ENCODE peak calls at places on chromosomes 13 and 19, in six cellular contexts. K is stomach, A is endodermal cell, C is heart right ventricle, I is cardiac muscle cell, H is aorta. O is an unnamed sample.

GRCh38 chr13:27018230-27018875 is 153.3 kb downstream of the USP12 start:
- DNase-seq in I (no peak), K (peak; percentile 34), C (no peak), H (no peak), A (peak; percentile 17), O (no peak)

GRCh38 chr13:106786006-106786579 is 218.2 kb upstream of the ARGLU1 start:
- DNase-seq in A (no peak), K (no peak), I (no peak), C (no peak), H (no peak), O (no peak)

GRCh38 chr13:113231306-113232207 is 22.1 kb downstream of the CUL4A start:
- DNase-seq in A (no peak), H (no peak), K (no peak), C (no peak), I (no peak), O (no peak)

GRCh38 chr19:4495471-4495870 is 22.8 kb downstream of the PLIN4 start:
- DNase-seq in A (no peak), I (no peak), K (peak; percentile 42), H (no peak), C (no peak), O (no peak)

GRCh38 chr13:42894765-42895181 is 97.3 kb downstream of the EPSTI1 start:
- DNase-seq in H (no peak), I (no peak), A (no peak), C (peak; percentile 75), K (no peak), O (no peak)

GRCh38 chr13:94454906-94455305 is 24.6 kb downstream of the DCT start:
- DNase-seq in A (no peak), H (no peak), K (no peak), C (no peak), I (no peak), O (no peak)

GRCh38 chr19:13078897-13079541 is 23.6 kb downstream of the LYL1 start:
- DNase-seq in C (no peak), K (peak; percentile 77), H (no peak), I (no peak), A (peak; percentile 51), O (no peak)

GRCh38 chr13:94537740-94538630 is 58.0 kb downstream of the TGDS start:
- DNase-seq in A (no peak), H (no peak), K (no peak), C (no peak), I (no peak), O (no peak)

GRCh38 chr19:30073152-30074000 is 131.3 kb downstream of the URI1 start:
- DNase-seq in I (no peak), K (no peak), A (peak; percentile 48), C (no peak), H (peak; percentile 10), O (peak; percentile 14)

GRCh38 chr13:32530841-32531253 is 7.7 kb downstream of the N4BP2L2 start:
- DNase-seq in K (no peak), C (peak; percentile 53), H (no peak), A (no peak), I (no peak), O (no peak)

GRCh38 chr13:50426932-50427331 is 411.7 kb downstream of the KCNRG start:
- DNase-seq in C (no peak), H (no peak), A (no peak), K (no peak), I (no peak), O (no peak)

GRCh38 chr19:27774337-27774736 is 1438.6 kb downstream of the UQCRFS1 start:
- DNase-seq in H (no peak), C (no peak), K (no peak), I (no peak), A (peak; percentile 84), O (no peak)

GRCh38 chr19:3818918-3819317 is 32.7 kb upstream of the MATK start:
- DNase-seq in A (peak; percentile 49), C (no peak), I (no peak), H (no peak), K (no peak), O (no peak)

GRCh38 chr13:97372929-97373328 is 61.0 kb upstream of the RAP2A start:
- DNase-seq in K (no peak), C (no peak), A (no peak), I (no peak), H (no peak), O (no peak)

GRCh38 chr19:53915000-53915399 is 5.9 kb downstream of the CACNG7 start:
- DNase-seq in H (no peak), C (no peak), K (no peak), A (peak; percentile 86), I (no peak), O (no peak)

GRCh38 chr13:73174521-73175010 is 115.8 kb downstream of the KLF5 start:
- DNase-seq in I (no peak), C (no peak), A (no peak), H (no peak), K (no peak), O (no peak)

GRCh38 chr13:73177911-73178565 is 119.2 kb downstream of the KLF5 start:
- DNase-seq in A (no peak), K (peak; percentile 47), C (no peak), H (no peak), I (no peak), O (peak; percentile 72)

GRCh38 chr13:73177017-73177416 is 118.2 kb downstream of the KLF5 start:
- DNase-seq in I (no peak), C (no peak), H (no peak), A (no peak), K (no peak), O (no peak)

DNA sequence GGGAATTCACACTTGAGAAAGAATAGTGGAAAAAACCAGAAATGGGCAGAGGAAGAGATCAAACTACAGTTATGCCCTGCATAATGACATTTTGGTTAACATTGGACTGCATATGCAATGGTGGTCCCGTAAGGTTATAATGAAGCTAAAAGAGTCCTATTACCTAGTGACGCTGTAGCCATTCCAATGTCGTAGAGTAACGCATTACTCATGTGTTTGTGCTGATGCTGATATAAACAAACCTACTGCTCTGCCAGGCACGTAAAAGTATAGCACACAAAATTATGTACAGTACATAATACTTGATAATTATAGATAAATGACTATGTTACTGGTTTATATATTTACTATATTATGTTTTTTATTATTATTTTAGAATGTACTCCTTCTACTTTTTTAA is 121.1 kb downstream of the KLF5 start:
- DNase-seq in I (no peak), C (no peak), H (no peak), K (no peak), A (no peak), O (no peak)
- H3K4me3 ChIP-seq in I (no peak overlapping the region), C (no peak overlapping the region), H (no peak overlapping the region), K (no peak overlapping the region), A (no peak overlapping the region), O (no peak overlapping the region)

DNA sequence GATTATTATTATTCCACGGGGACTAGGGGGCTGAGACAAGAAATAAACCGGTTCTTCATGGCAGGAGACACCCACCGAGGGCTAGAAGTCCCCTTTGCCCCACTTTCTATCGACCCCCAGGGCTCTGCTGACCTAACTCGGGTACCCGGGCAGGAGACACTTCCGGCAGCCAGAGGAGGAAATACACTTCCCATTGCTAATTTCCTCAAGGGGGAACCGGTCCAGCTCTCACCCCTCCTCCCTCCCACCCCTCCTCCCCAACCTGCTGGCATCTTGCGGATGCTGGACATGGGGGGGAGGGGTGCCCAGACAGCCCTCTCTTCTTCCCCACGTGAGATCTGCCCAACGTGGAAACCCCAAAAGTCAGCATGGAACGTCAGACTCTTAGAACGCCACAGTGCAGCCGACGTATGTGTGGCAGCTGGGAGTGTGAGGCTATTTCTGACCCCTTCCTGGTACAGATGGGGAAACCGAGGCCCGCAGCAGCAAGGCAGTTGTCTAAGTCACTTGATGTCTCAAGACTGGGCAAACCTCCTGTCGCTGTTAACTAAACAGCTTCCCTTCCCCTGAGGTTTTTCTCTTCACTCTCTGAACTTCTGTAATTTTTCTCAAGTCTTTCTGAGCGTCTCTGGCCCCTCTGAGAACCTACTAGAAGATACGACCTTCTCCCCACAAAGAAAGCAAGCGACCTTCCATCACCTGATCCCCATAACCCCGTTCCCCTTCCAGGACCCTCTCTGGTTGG is 3.6 kb downstream of the GPR4 start:
- DNase-seq in H (no peak), C (peak; percentile 66), I (no peak), K (no peak), A (no peak), O (no peak)
- H3K4me3 ChIP-seq in H (no peak overlapping the region), C (no peak overlapping the region), I (no peak overlapping the region), K (no peak overlapping the region), A (no peak overlapping the region), O (no peak overlapping the region)

GRCh38 chr13:64371045-64371444 is 2859.1 kb downstream of the PCDH9 start:
- DNase-seq in H (no peak), A (no peak), C (no peak), K (no peak), I (no peak), O (no peak)

GRCh38 chr13:64371461-64371860 is 2858.7 kb downstream of the PCDH9 start:
- DNase-seq in K (no peak), C (no peak), H (no peak), I (no peak), A (no peak), O (no peak)

DNA sequence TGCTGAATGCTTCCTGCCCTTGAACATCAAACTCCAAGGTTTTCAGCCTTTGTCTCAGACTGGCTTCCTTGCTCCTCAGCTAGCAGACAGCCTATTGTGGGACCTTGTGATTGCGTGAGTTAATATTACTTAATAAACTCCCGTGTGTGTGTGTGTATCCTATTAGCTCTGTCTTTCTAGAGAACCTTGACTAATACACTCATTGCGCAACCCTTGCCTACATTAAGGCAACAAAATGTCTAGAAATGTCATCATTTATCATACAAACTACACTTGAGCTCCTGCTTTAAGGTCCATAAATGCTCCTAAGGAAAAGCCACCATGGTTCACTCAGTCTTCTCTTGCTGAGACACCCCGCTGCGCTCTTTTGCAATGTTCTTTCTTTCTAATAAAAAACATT is 2861.0 kb downstream of the PCDH9 start:
- DNase-seq in K (no peak), C (no peak), A (no peak), H (no peak), I (no peak), O (no peak)
- H3K4me3 ChIP-seq in K (no peak overlapping the region), C (no peak overlapping the region), A (no peak overlapping the region), H (no peak overlapping the region), I (no peak overlapping the region), O (no peak overlapping the region)

DNA sequence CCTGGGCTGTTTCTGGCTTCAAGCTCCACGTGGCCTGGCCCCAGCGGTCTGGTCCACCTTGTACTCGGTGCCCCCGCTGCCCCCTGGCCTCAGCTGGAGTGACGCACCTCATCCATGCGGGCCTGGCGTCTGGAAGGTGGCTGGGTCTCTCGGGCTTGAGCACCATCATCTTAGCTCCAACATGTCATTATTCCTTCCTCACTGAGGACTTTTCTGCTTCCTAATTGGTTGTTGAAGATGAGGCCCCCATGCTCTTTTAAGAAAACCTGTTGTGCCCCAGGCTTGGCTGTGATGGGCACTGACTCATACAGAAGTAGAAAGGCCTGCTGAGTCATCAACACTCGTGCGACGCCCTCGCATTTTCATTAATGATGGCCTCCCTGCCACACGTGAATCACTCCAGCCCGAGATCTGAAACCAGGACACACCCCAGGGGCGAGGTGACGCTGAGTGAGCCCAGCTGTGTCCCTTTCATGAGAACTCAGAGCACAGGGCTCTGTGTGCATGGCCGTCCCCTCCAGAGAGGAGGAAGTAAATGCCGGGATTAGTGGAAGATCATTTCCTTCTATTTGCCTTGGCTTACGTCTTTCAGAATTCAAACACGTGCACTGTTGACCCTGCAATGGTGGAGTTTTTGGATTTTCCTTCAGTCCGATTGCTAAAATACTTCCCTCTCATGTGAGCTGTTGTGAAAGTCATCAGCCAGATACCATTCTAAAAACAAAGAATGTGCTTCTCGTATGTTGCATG is 14.0 kb upstream of the GJA3 start:
- DNase-seq in A (peak; percentile 63), I (no peak), H (peak; percentile 88), K (peak; percentile 89), C (peak; percentile 52), O (peak; percentile 88)
- H3K4me3 ChIP-seq in A (no peak overlapping the region), I (no peak overlapping the region), H (no peak overlapping the region), K (no peak overlapping the region), C (no peak overlapping the region), O (no peak overlapping the region)